ENCODE peak calls at places on chromosomes 11 and 22, in five cellular contexts. One of them, this sample, is unnamed.

GRCh38 chr11:122690292-122690691 is 34.8 kb downstream of the UBASH3B start:
- DNase-seq in SK-N-SH: no peak
- DNase-seq in K562: no peak
- DNase-seq in GM12878: no peak
- DNase-seq in HepG2: no peak
- DNase-seq in this sample: no peak

GRCh38 chr22:44839061-44839460 is 86.7 kb downstream of the ARHGAP8 start:
- DNase-seq in SK-N-SH: no peak
- DNase-seq in K562: no peak
- DNase-seq in GM12878: no peak
- DNase-seq in HepG2: no peak
- DNase-seq in this sample: no peak

GRCh38 chr11:116925050-116925449 is 87.6 kb upstream of the APOA1 start:
- DNase-seq in GM12878: no peak
- DNase-seq in HepG2: no peak
- DNase-seq in K562: no peak
- DNase-seq in SK-N-SH: no peak
- DNase-seq in this sample: no peak

GRCh38 chr11:65773784-65774411 is 6.9 kb downstream of the AP5B1 start:
- DNase-seq in K562: no peak
- DNase-seq in SK-N-SH: no peak
- DNase-seq in HepG2: no peak
- DNase-seq in GM12878: no peak
- DNase-seq in this sample: no peak

GRCh38 chr11:132770802-132771545 is 761.3 kb downstream of the OPCML start:
- DNase-seq in GM12878: no peak
- DNase-seq in HepG2: no peak
- DNase-seq in SK-N-SH: peak
- DNase-seq in K562: no peak
- DNase-seq in this sample: no peak

GRCh38 chr11:65356394-65356972 is 1.9 kb downstream of the TIGD3 start:
- DNase-seq in HepG2: no peak
- DNase-seq in K562: no peak
- DNase-seq in GM12878: no peak
- DNase-seq in SK-N-SH: no peak
- DNase-seq in this sample: no peak

GRCh38 chr11:86678296-86678695 is 5.9 kb upstream of the ME3 start:
- DNase-seq in HepG2: no peak
- DNase-seq in GM12878: no peak
- DNase-seq in K562: no peak
- DNase-seq in SK-N-SH: no peak
- DNase-seq in this sample: no peak

GRCh38 chr11:112999518-112999917 is 38.3 kb downstream of the NCAM1 start:
- DNase-seq in SK-N-SH: peak
- DNase-seq in K562: no peak
- DNase-seq in HepG2: no peak
- DNase-seq in GM12878: no peak
- DNase-seq in this sample: no peak

GRCh38 chr11:86148339-86148738 is 79.5 kb upstream of the PICALM start:
- DNase-seq in SK-N-SH: no peak
- DNase-seq in K562: no peak
- DNase-seq in GM12878: no peak
- DNase-seq in HepG2: no peak
- DNase-seq in this sample: no peak

GRCh38 chr11:59891781-59892181 is 13.2 kb downstream of the OOSP3 start:
- DNase-seq in HepG2: no peak
- DNase-seq in K562: peak
- DNase-seq in SK-N-SH: no peak
- DNase-seq in GM12878: no peak
- DNase-seq in this sample: no peak

GRCh38 chr11:67577951-67578350 is 5.7 kb upstream of the GSTP1 start:
- DNase-seq in K562: no peak
- DNase-seq in SK-N-SH: no peak
- DNase-seq in HepG2: no peak
- DNase-seq in GM12878: no peak
- DNase-seq in this sample: no peak

GRCh38 chr22:17100621-17101020 is 15.8 kb downstream of the IL17RA start:
- DNase-seq in K562: no peak
- DNase-seq in SK-N-SH: no peak
- DNase-seq in GM12878: no peak
- DNase-seq in HepG2: no peak
- DNase-seq in this sample: no peak

GRCh38 chr11:77130763-77131513 is 2.9 kb downstream of the MYO7A start:
- DNase-seq in SK-N-SH: peak
- DNase-seq in K562: no peak
- DNase-seq in GM12878: no peak
- DNase-seq in HepG2: peak
- DNase-seq in this sample: peak

GRCh38 chr22:20957691-20958440 is 9.2 kb upstream of the AIFM3 start:
- DNase-seq in GM12878: no peak
- DNase-seq in SK-N-SH: peak
- DNase-seq in K562: no peak
- DNase-seq in HepG2: no peak
- DNase-seq in this sample: no peak

GRCh38 chr22:47148956-47149748 is 386.7 kb downstream of the TBC1D22A start:
- DNase-seq in HepG2: no peak
- DNase-seq in K562: no peak
- DNase-seq in GM12878: no peak
- DNase-seq in SK-N-SH: no peak
- DNase-seq in this sample: no peak

GRCh38 chr11:64233913-64234839 is at the start of gene VEGFB:
- DNase-seq in HepG2: no peak
- DNase-seq in SK-N-SH: peak
- DNase-seq in K562: peak
- DNase-seq in GM12878: no peak
- DNase-seq in this sample: peak

GRCh38 chr11:17000987-17001386 is 13.2 kb downstream of the PLEKHA7 start:
- DNase-seq in HepG2: no peak
- DNase-seq in SK-N-SH: peak
- DNase-seq in K562: no peak
- DNase-seq in GM12878: no peak
- DNase-seq in this sample: no peak

GRCh38 chr11:9003573-9004309 is at the start of gene NRIP3:
- DNase-seq in GM12878: no peak
- DNase-seq in K562: peak
- DNase-seq in HepG2: no peak
- DNase-seq in SK-N-SH: peak
- DNase-seq in this sample: peak

GRCh38 chr11:30131535-30131934 is 99.3 kb upstream of the FSHB start:
- DNase-seq in SK-N-SH: no peak
- DNase-seq in GM12878: no peak
- DNase-seq in HepG2: peak
- DNase-seq in K562: no peak
- DNase-seq in this sample: no peak

GRCh38 chr11:36751251-36751839 is 153.3 kb upstream of the RAG2 start:
- DNase-seq in GM12878: no peak
- DNase-seq in K562: no peak
- DNase-seq in HepG2: no peak
- DNase-seq in SK-N-SH: peak
- DNase-seq in this sample: no peak

GRCh38 chr11:61056566-61056965 is 45.7 kb upstream of the CD5 start:
- DNase-seq in SK-N-SH: peak
- DNase-seq in GM12878: peak
- DNase-seq in K562: no peak
- DNase-seq in HepG2: no peak
- DNase-seq in this sample: no peak
- TF ChIP-seq MXI1 in SK-N-SH: no peak
- TF ChIP-seq MXI1 in GM12878: no peak
- TF ChIP-seq MXI1 in K562: no peak
- TF ChIP-seq MXI1 in HepG2: no peak
- TF ChIP-seq MXI1 in this sample: no peak

DNA sequence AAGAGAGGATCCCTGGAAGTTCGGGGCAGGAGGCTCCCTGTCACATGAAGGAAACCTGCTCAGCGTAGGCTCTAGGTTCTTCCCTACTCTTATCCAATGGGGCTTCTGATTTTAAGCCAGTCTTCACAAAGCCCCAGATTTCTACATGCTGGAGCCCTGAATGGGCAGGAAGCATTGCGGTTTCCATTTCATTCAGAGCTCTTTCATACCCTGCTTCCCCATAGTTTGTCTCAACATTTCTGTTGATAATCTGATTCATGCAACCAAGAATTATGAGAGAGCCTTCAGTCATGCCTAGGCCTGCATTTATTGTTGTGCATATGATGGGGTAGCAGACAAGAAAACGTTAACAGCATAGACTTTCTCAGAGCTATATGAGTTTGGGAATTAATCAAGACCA is 16.0 kb upstream of the HBE1 start:
- DNase-seq in SK-N-SH: no peak
- DNase-seq in HepG2: no peak
- DNase-seq in K562: no peak
- DNase-seq in GM12878: no peak
- DNase-seq in this sample: no peak
- TF ChIP-seq MXI1 in SK-N-SH: no peak
- TF ChIP-seq MXI1 in HepG2: no peak
- TF ChIP-seq MXI1 in K562: no peak
- TF ChIP-seq MXI1 in GM12878: no peak
- TF ChIP-seq MXI1 in this sample: no peak

GRCh38 chr11:120662071-120662611 is 150.6 kb downstream of the GRIK4 start:
- DNase-seq in SK-N-SH: no peak
- DNase-seq in K562: no peak
- DNase-seq in GM12878: no peak
- DNase-seq in HepG2: no peak
- DNase-seq in this sample: no peak
- TF ChIP-seq MXI1 in SK-N-SH: no peak
- TF ChIP-seq MXI1 in K562: no peak
- TF ChIP-seq MXI1 in GM12878: no peak
- TF ChIP-seq MXI1 in HepG2: no peak
- TF ChIP-seq MXI1 in this sample: no peak

GRCh38 chr22:28222976-28223375 is 303.9 kb upstream of the PITPNB start:
- DNase-seq in SK-N-SH: peak
- DNase-seq in K562: no peak
- DNase-seq in GM12878: no peak
- DNase-seq in HepG2: no peak
- DNase-seq in this sample: peak
- TF ChIP-seq MXI1 in SK-N-SH: peak
- TF ChIP-seq MXI1 in K562: no peak
- TF ChIP-seq MXI1 in GM12878: no peak
- TF ChIP-seq MXI1 in HepG2: no peak
- TF ChIP-seq MXI1 in this sample: no peak

DNA sequence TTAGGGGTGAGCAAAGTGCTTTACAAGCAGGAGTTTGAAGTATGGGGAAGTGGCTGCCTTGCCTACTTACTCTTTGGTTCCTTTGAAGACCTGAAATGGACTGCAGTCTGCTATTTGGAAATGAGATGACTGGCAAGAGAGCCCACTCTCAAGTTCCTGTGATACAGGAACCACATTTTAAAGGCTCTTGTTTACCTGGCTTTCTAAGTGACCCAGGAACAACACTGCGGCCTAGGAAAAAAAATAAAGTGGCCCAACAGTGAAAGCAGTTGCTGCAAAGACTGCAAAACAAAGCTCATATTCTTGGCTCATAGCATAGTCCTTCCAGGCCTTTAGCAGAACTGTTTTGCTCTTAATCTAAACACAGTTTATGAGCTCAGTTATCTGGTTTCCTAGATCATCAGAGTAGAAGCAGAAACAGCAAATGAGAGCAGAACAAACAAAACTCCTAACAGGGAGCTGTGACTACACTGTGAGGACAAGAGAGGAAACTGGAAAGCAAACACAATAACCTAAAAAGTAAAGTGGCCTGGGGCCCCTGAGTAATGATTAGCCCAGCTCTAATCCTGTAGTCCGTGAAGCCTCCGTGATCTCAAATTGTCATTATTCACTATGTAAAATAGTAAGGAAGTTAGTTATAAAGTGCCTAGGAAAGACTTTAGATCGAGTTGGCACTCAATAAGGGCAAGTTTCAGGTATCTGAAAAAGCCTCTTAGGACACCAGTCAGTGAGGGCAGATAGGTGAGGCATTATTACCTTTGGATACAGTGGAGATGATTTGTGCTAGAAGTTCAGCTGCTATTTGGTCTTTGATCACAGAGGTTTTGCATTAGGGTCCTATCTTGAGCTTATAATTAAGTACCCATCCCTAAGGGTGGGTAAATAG is 11.5 kb downstream of the CCDC117 start:
- DNase-seq in GM12878: no peak
- DNase-seq in HepG2: peak
- DNase-seq in SK-N-SH: no peak
- DNase-seq in K562: no peak
- DNase-seq in this sample: peak
- TF ChIP-seq MXI1 in GM12878: no peak
- TF ChIP-seq MXI1 in HepG2: peak
- TF ChIP-seq MXI1 in SK-N-SH: no peak
- TF ChIP-seq MXI1 in K562: no peak
- TF ChIP-seq MXI1 in this sample: no peak

DNA sequence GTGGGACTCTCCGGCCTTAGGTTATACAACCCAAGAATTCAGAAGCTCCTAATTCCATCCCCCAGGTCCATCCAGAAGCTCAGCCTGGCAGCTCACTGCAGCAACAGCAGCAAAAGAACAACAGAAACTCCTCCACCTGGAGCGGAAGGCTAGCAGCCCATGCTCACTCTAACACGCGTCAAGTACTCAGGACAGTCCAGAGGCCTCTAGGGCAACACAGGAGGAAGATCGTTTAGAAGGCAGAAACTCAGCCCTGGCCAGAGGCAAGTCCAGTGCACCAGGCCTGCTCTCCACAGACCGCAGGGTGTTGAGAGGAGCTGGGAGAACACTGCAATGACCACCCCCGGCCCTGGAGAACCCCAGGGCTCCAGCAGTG is 17.1 kb downstream of the PLA2G6 start:
- DNase-seq in HepG2: no peak
- DNase-seq in GM12878: no peak
- DNase-seq in K562: no peak
- DNase-seq in SK-N-SH: no peak
- DNase-seq in this sample: no peak
- TF ChIP-seq MXI1 in HepG2: no peak
- TF ChIP-seq MXI1 in GM12878: no peak
- TF ChIP-seq MXI1 in K562: no peak
- TF ChIP-seq MXI1 in SK-N-SH: no peak
- TF ChIP-seq MXI1 in this sample: no peak

GRCh38 chr22:28329582-28330073 is 350.0 kb downstream of the TTC28 start:
- DNase-seq in K562: no peak
- DNase-seq in HepG2: no peak
- DNase-seq in SK-N-SH: no peak
- DNase-seq in GM12878: no peak
- DNase-seq in this sample: peak
- TF ChIP-seq MXI1 in K562: no peak
- TF ChIP-seq MXI1 in HepG2: no peak
- TF ChIP-seq MXI1 in SK-N-SH: no peak
- TF ChIP-seq MXI1 in GM12878: no peak
- TF ChIP-seq MXI1 in this sample: no peak

DNA sequence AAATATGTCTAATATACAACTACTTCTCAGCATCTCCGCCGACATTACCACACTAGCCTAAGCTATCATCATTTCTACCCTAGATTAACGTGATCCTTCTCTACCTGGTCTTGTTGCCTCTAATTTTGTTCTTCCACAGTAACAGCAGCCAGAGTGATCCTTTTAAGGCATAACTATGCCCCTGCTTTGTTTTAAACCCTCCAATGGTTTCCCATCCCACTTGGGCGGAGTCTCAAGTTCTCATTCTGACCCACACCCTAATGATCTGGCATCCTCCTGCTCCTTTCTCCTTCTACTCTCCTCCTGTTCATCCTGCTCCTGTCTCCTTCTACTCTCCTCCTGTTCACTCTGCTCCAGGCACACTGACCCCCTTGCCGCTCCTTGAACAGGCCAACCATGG is 31.9 kb upstream of the POU2AF1 start:
- DNase-seq in HepG2: no peak
- DNase-seq in GM12878: no peak
- DNase-seq in SK-N-SH: no peak
- DNase-seq in K562: no peak
- DNase-seq in this sample: no peak
- TF ChIP-seq MXI1 in HepG2: no peak
- TF ChIP-seq MXI1 in GM12878: no peak
- TF ChIP-seq MXI1 in SK-N-SH: no peak
- TF ChIP-seq MXI1 in K562: no peak
- TF ChIP-seq MXI1 in this sample: no peak

This sample was measured in IMR-90.